ENCODE peak calls at places on chromosomes 13 and 19, in ten cellular contexts. N is choroid plexus epithelial cell, A is glutamatergic neuron, G is hepatocyte, X is D721Med, S is neural crest cell, P is upper lobe of left lung, F is bronchial epithelial cell, H is OCI-LY7, E is astrocyte of the cerebellum. J is an unnamed sample.

GRCh38 chr13:27338816-27339215 is 68.2 kb downstream of the RASL11A start:
- DNase-seq in N (no peak), A (peak), G (no peak), X (no peak), S (no peak), P (no peak), F (no peak), H (peak), E (no peak), J (no peak)

GRCh38 chr13:99307648-99308339 is 595 bp upstream of the GPR183 start:
- DNase-seq in N (peak), A (no peak), G (peak), X (no peak), S (no peak), P (no peak), F (peak), H (no peak), E (no peak), J (peak)

GRCh38 chr13:31167490-31167889 is 5.8 kb upstream of the HSPH1 start:
- DNase-seq in N (no peak), A (no peak), G (no peak), X (no peak), S (no peak), P (no peak), F (peak), H (no peak), E (no peak), J (no peak)

GRCh38 chr13:113170503-113170902 is 12.1 kb downstream of the PROZ start:
- DNase-seq in N (no peak), A (no peak), G (no peak), X (no peak), S (no peak), P (no peak), F (no peak), H (no peak), E (no peak), J (no peak)

GRCh38 chr13:100542546-100543156 is 45.9 kb downstream of the GGACT start:
- DNase-seq in N (peak), A (no peak), G (no peak), X (no peak), S (no peak), P (no peak), F (peak), H (peak), E (peak), J (peak)

GRCh38 chr13:70856706-70857105 is 748.5 kb upstream of the KLHL1 start:
- DNase-seq in N (no peak), A (no peak), G (peak), X (no peak), S (no peak), P (no peak), F (peak), H (no peak), E (no peak), J (no peak)

GRCh38 chr13:40681341-40682051 is 15.1 kb upstream of the FOXO1 start:
- DNase-seq in N (peak), A (no peak), G (no peak), X (no peak), S (no peak), P (no peak), F (no peak), H (no peak), E (no peak), J (no peak)

GRCh38 chr13:44373601-44374347 is at the start of gene SERP2:
- DNase-seq in N (no peak), A (peak), G (peak), X (no peak), S (peak), P (peak), F (no peak), H (no peak), E (no peak), J (no peak)

GRCh38 chr13:98892821-98893220 is 85.0 kb downstream of the DOCK9 start:
- DNase-seq in N (no peak), A (no peak), G (no peak), X (no peak), S (no peak), P (no peak), F (no peak), H (peak), E (no peak), J (no peak)

GRCh38 chr13:100594731-100595130 is 6.1 kb upstream of the GGACT start:
- DNase-seq in N (no peak), A (peak), G (peak), X (no peak), S (no peak), P (no peak), F (no peak), H (no peak), E (no peak), J (no peak)

GRCh38 chr19:46076951-46077814 is 36.4 kb upstream of the IGFL4 start:
- DNase-seq in N (peak), A (peak), G (peak), X (peak), S (peak), P (peak), F (peak), H (peak), E (peak), J (peak)

GRCh38 chr19:18479964-18480723 is 41.7 kb downstream of the ELL start:
- DNase-seq in N (peak), A (no peak), G (no peak), X (no peak), S (no peak), P (no peak), F (no peak), H (no peak), E (no peak), J (peak)

GRCh38 chr13:73057284-73058025 is 1.4 kb upstream of the KLF5 start:
- DNase-seq in N (no peak), A (no peak), G (no peak), X (no peak), S (no peak), P (no peak), F (peak), H (no peak), E (no peak), J (no peak)

GRCh38 chr19:21848706-21849105 is 12.7 kb upstream of the ZNF43 start:
- DNase-seq in N (peak), A (no peak), G (no peak), X (no peak), S (no peak), P (no peak), F (peak), H (no peak), E (no peak), J (no peak)

GRCh38 chr19:45976180-45976579 is 2.5 kb upstream of the NOVA2 start:
- DNase-seq in N (peak), A (peak), G (no peak), X (no peak), S (no peak), P (peak), F (no peak), H (no peak), E (no peak), J (no peak)

GRCh38 chr19:16495982-16496612 is at the start of the genes C19orf44 and CALR3:
- DNase-seq in N (peak), A (peak), G (peak), X (peak), S (peak), P (peak), F (peak), H (peak), E (peak), J (peak)
- TF ChIP-seq CTCF in N (peak), A (no peak), G (peak), X (no peak), S (peak), P (peak), F (no peak), H (no peak), E (no peak), J (no peak)

DNA sequence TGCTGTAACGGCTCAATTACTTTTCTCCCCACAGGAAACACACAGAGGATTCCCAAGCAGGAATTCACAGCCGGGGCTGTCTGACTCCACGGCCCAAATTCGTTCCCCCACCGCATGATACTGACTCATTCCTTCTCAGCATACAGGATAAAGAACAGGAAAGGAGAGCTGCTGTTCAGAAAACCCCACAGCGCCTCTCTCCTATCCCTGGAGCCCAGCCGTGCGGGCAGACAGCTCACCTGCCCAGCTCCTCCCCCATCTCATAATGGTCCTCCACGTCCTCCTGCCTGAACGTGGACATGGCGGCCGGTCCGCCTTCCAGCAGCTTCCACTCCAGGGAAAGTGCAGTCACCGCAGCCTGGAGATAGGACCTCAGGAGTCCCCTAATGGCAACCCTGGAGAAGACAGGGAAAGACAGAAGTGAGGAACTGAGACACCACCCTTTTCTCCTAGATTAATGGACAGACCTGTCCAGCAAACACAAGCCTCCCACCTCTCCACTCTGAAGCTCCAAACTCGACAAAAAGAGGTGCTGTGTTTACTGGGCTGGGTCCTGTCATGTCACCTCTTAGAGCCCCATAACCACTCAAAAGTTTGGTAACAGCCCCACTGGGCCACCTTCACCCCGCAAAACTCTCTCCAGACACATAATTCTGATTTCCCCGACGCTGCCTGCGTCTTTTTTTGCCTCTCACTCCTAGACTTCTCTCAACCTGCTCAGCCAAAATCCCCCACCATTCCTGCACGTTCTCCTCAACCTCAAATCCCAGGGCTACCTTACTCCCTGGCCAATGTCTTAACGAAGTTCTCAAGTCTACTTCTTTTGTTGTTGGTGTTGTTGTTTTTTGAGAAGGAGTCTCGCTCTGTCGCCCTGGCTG is 1.2 kb downstream of the DAPK3 start:
- DNase-seq in N (peak), A (peak), G (peak), X (no peak), S (no peak), P (no peak), F (peak), H (no peak), E (peak), J (peak)
- TF ChIP-seq CTCF in N (peak), A (no peak), G (peak), X (no peak), S (peak), P (no peak), F (peak), H (peak), E (peak), J (peak)

GRCh38 chr19:48255376-48256303 is at the start of gene CARD8:
- DNase-seq in N (peak), A (peak), G (peak), X (no peak), S (peak), P (no peak), F (peak), H (peak), E (peak), J (peak)
- TF ChIP-seq CTCF in N (peak), A (no peak), G (no peak), X (no peak), S (no peak), P (no peak), F (no peak), H (no peak), E (peak), J (no peak)

GRCh38 chr13:26133851-26134250 is 82.0 kb upstream of the SHISA2 start:
- DNase-seq in N (no peak), A (no peak), G (no peak), X (no peak), S (no peak), P (no peak), F (no peak), H (no peak), E (no peak), J (no peak)
- TF ChIP-seq CTCF in N (no peak), A (peak), G (no peak), X (no peak), S (peak), P (no peak), F (no peak), H (peak), E (no peak), J (no peak)

GRCh38 chr13:51047434-51048165 is 63.5 kb downstream of the C13orf42 start:
- DNase-seq in N (no peak), A (no peak), G (no peak), X (no peak), S (no peak), P (no peak), F (no peak), H (peak), E (no peak), J (no peak)
- TF ChIP-seq CTCF in N (no peak), A (no peak), G (no peak), X (no peak), S (no peak), P (no peak), F (no peak), H (peak), E (no peak), J (no peak)

GRCh38 chr19:8455018-8455417 is 10.2 kb downstream of the HNRNPM start:
- DNase-seq in N (no peak), A (no peak), G (no peak), X (no peak), S (no peak), P (no peak), F (no peak), H (no peak), E (no peak), J (no peak)

GRCh38 chr19:8457209-8457608 is 12.4 kb downstream of the HNRNPM start:
- DNase-seq in N (no peak), A (no peak), G (no peak), X (no peak), S (no peak), P (no peak), F (no peak), H (no peak), E (no peak), J (no peak)

GRCh38 chr19:8454218-8454617 is 9.4 kb downstream of the HNRNPM start:
- DNase-seq in N (no peak), A (no peak), G (no peak), X (no peak), S (no peak), P (no peak), F (no peak), H (no peak), E (no peak), J (no peak)

GRCh38 chr19:8457802-8458201 is 13.0 kb downstream of the HNRNPM start:
- DNase-seq in N (no peak), A (no peak), G (no peak), X (no peak), S (no peak), P (no peak), F (no peak), H (no peak), E (no peak), J (no peak)

DNA sequence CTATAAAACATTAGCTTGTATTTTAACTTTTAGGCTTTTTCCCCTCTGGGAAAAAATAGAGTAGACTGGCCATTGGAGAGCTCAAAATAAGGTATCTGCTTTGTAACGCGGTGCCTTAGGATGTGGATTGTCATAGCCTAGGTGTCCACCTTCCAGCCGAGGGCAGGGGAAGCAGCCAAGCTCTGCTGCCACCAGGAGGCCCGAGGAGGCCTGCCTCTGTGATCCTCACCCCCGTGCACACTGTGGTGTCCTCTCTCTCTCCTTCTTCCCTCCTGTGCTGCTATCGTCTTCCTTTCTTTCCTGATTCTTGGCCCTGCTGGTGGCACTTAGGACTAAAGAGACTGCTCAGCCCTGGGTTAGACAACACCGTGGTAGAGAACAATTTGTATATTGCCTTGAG is 11.3 kb downstream of the HNRNPM start:
- DNase-seq in N (no peak), A (peak), G (no peak), X (no peak), S (no peak), P (no peak), F (no peak), H (no peak), E (no peak), J (peak)
- TF ChIP-seq CTCF in N (peak), A (no peak), G (no peak), X (no peak), S (peak), P (no peak), F (peak), H (peak), E (peak), J (no peak)

GRCh38 chr19:50147462-50148423 is 15.3 kb downstream of the IZUMO2 start:
- DNase-seq in N (peak), A (peak), G (peak), X (peak), S (peak), P (peak), F (peak), H (peak), E (peak), J (no peak)
- TF ChIP-seq CTCF in N (peak), A (peak), G (peak), X (peak), S (peak), P (no peak), F (peak), H (peak), E (peak), J (no peak)

GRCh38 chr13:79972066-79972569 is 368.8 kb downstream of the SPRY2 start:
- DNase-seq in N (no peak), A (no peak), G (no peak), X (no peak), S (no peak), P (no peak), F (no peak), H (no peak), E (no peak), J (no peak)

DNA sequence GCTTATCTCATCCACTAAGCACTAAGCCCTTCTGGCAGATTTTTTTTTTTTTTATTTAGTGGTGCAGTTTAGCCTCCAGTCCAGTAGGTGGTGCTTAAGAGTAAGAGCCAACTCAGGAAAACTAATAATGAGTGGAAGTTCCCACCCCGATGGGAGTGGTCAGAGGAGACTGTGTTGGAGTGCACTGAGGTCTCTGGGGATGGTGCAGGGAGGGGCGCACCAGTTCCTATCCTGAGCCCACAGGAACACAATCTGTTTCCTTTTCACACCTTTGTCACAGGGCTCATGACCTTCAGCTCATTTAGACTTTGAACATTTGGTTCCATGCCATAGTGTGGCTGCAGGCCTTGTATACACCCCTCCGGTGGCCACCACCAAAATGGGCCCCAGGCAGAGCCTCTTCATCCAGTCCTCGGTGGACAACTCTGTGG is 367.4 kb downstream of the SPRY2 start:
- DNase-seq in N (peak), A (no peak), G (no peak), X (no peak), S (no peak), P (no peak), F (no peak), H (peak), E (no peak), J (no peak)
- TF ChIP-seq CTCF in N (peak), A (peak), G (peak), X (peak), S (peak), P (no peak), F (peak), H (peak), E (peak), J (peak)

GRCh38 chr13:46315036-46315435 is 72.0 kb downstream of the RUBCNL start:
- DNase-seq in N (no peak), A (no peak), G (no peak), X (no peak), S (no peak), P (no peak), F (no peak), H (no peak), E (no peak), J (no peak)

GRCh38 chr13:46314587-46314986 is 72.5 kb downstream of the RUBCNL start:
- DNase-seq in N (no peak), A (no peak), G (no peak), X (no peak), S (no peak), P (no peak), F (no peak), H (no peak), E (no peak), J (no peak)

GRCh38 chr13:46315491-46316075 is 71.5 kb downstream of the RUBCNL start:
- DNase-seq in N (no peak), A (no peak), G (no peak), X (no peak), S (no peak), P (no peak), F (no peak), H (no peak), E (no peak), J (no peak)

GRCh38 chr13:46313441-46314257 is 73.4 kb downstream of the RUBCNL start:
- DNase-seq in N (no peak), A (no peak), G (no peak), X (no peak), S (no peak), P (no peak), F (no peak), H (no peak), E (no peak), J (no peak)

GRCh38 chr13:46317120-46317519 is 69.9 kb downstream of the RUBCNL start:
- DNase-seq in N (peak), A (no peak), G (no peak), X (no peak), S (no peak), P (no peak), F (no peak), H (no peak), E (no peak), J (no peak)
- TF ChIP-seq CTCF in N (no peak), A (no peak), G (peak), X (no peak), S (no peak), P (no peak), F (no peak), H (no peak), E (peak), J (peak)

J was measured in MCF 10A.